ENCODE peak calls at places on chromosomes 12 and 14, in four cellular contexts. W is mesenchymal stem cell, D is IMR-90, Z is neuronal stem cell. F is an unnamed sample.

GRCh38 chr12:96249196-96250118 is 55.3 kb downstream of the ELK3 start:
- DNase-seq in W (peak), D (peak), Z (no peak), F (no peak)

GRCh38 chr12:54030889-54031860 is 1.7 kb upstream of the HOXC5 start:
- DNase-seq in W (peak), D (peak), Z (no peak), F (peak)

GRCh38 chr14:59308706-59309105 is 120.2 kb downstream of the DAAM1 start:
- DNase-seq in W (no peak), D (no peak), Z (no peak), F (no peak)

GRCh38 chr14:94203473-94204210 is 29.5 kb downstream of the PPP4R4 start:
- DNase-seq in W (no peak), D (no peak), Z (no peak), F (no peak)

GRCh38 chr14:97248973-97249372 is 451.8 kb downstream of the VRK1 start:
- DNase-seq in W (no peak), D (no peak), Z (no peak), F (no peak)

GRCh38 chr12:39503445-39503844 is 60.5 kb upstream of the KIF21A start:
- DNase-seq in W (no peak), D (no peak), Z (no peak), F (peak)

GRCh38 chr12:117587646-117588287 is 226.3 kb upstream of the NOS1 start:
- DNase-seq in W (peak), D (no peak), Z (peak), F (peak)

GRCh38 chr14:92659765-92660561 is 88.5 kb downstream of the LGMN start:
- DNase-seq in W (no peak), D (no peak), Z (no peak), F (no peak)

GRCh38 chr14:100972134-100972905 is 68.8 kb upstream of the RTL1 start:
- DNase-seq in W (no peak), D (no peak), Z (no peak), F (no peak)

GRCh38 chr14:98953544-98954346 is 318.3 kb downstream of the BCL11B start:
- DNase-seq in W (no peak), D (no peak), Z (no peak), F (no peak)

GRCh38 chr14:36553650-36554260 is 28.7 kb downstream of the NKX2-8 start:
- DNase-seq in W (peak), D (peak), Z (peak), F (peak)

GRCh38 chr12:45268672-45269406 is 52.9 kb downstream of the ANO6 start:
- DNase-seq in W (peak), D (peak), Z (no peak), F (peak)

GRCh38 chr12:80698266-80698665 is 9.2 kb upstream of the MYF6 start:
- DNase-seq in W (no peak), D (no peak), Z (no peak), F (no peak)

GRCh38 chr14:65301862-65302539 is 110.5 kb upstream of the FUT8 start:
- DNase-seq in W (no peak), D (no peak), Z (no peak), F (peak)

GRCh38 chr12:12007001-12007712 is 63.6 kb upstream of the BCL2L14 start:
- DNase-seq in W (peak), D (peak), Z (no peak), F (no peak)

GRCh38 chr12:28936221-28936620 is 212.9 kb upstream of the FAR2 start:
- DNase-seq in W (no peak), D (no peak), Z (no peak), F (no peak)

GRCh38 chr14:75267141-75267601 is 11.5 kb upstream of the FOS start:
- DNase-seq in W (peak), D (peak), Z (no peak), F (peak)

GRCh38 chr14:38108681-38109080 is 99.0 kb upstream of the SSTR1 start:
- DNase-seq in W (peak), D (peak), Z (no peak), F (no peak)

GRCh38 chr12:89179983-89180382 is 172.3 kb downstream of the DUSP6 start:
- DNase-seq in W (peak), D (peak), Z (no peak), F (no peak)

GRCh38 chr14:64769096-64770020 is 65.1 kb downstream of the PLEKHG3 start:
- DNase-seq in W (no peak), D (no peak), Z (no peak), F (no peak)

GRCh38 chr12:57864382-57864781 is 17.9 kb upstream of the CTDSP2 start:
- DNase-seq in W (no peak), D (no peak), Z (no peak), F (peak)

GRCh38 chr12:109759076-109759420 is 45.4 kb downstream of the FAM222A start:
- DNase-seq in W (no peak), D (no peak), Z (no peak), F (no peak)

GRCh38 chr12:48816148-48816854 is 2.0 kb upstream of the CACNB3 start:
- DNase-seq in W (peak), D (no peak), Z (no peak), F (no peak)

GRCh38 chr12:117064049-117064448 is 35.2 kb downstream of the TESC start:
- DNase-seq in W (no peak), D (no peak), Z (no peak), F (no peak)

GRCh38 chr14:104349950-104350349 is 211.6 kb downstream of the KIF26A start:
- DNase-seq in W (no peak), D (no peak), Z (no peak), F (no peak)

GRCh38 chr14:71437870-71438269 is 494.4 kb upstream of the RGS6 start:
- DNase-seq in W (peak), D (peak), Z (no peak), F (no peak)

GRCh38 chr12:70609739-70610491 is 27.3 kb downstream of the PTPRB start:
- DNase-seq in W (peak), D (no peak), Z (no peak), F (peak)

GRCh38 chr12:57369202-57369601 is 61.6 kb downstream of the R3HDM2 start:
- DNase-seq in W (no peak), D (no peak), Z (no peak), F (no peak)

GRCh38 chr14:51626185-51626584 is 25.5 kb upstream of the FRMD6 start:
- DNase-seq in W (no peak), D (no peak), Z (no peak), F (no peak)

GRCh38 chr12:34526946-34527345 is 504.6 kb downstream of the ALG10 start:
- DNase-seq in W (no peak), D (no peak), Z (no peak), F (no peak)

GRCh38 chr12:62075860-62076259 is 184.3 kb upstream of the USP15 start:
- DNase-seq in W (no peak), D (no peak), Z (no peak), F (no peak)

GRCh38 chr12:62082448-62082847 is 177.8 kb upstream of the USP15 start:
- DNase-seq in W (no peak), D (no peak), Z (no peak), F (no peak)

DNA sequence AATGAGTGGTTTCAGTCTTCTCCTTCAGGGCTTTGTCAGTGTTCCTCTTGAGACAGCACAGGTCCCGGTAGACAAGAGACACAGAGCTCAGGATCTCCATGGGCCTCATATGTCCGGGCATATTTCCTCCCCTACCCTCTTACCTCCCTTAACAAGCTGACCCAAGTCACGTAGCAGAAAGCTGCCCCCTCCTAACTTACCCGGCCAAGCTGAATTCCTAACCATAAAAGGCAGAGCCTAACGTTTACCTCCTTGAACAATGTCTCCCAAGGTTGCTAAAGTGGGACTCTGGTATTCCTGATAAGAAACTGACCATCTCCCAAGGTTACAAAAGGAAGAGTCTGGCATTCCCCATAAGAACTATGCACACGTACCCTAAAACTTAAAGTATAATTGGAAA is 182.2 kb upstream of the USP15 start:
- DNase-seq in W (no peak), D (no peak), Z (no peak), F (peak)
- H3K18ac ChIP-seq in W (no peak), D (no peak), Z (peak), F (no peak)

GRCh38 chr14:68979722-68980552 is 835 bp upstream of the ACTN1 start:
- DNase-seq in W (peak), D (peak), Z (peak), F (peak)
- H3K18ac ChIP-seq in W (peak), D (peak), Z (peak), F (peak)

DNA sequence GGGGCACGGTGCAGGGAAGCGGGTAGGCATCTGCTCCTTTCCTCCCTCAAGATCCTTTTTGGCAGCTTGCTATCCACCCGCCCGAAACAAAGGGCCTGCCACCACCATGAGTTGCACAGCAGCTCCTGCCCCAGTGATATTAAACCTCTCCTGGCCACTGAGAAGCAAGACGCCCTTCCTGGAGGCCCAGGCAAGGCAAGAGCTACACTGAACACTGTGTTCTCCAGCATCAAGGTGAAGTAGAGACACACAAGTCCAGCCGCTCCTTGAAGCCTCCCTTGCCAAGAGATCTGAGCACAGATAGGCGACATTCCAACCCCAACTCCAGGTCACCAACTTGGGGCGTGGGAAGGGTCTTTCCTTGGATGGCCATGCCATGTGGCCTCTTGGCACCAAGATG is 70.9 kb downstream of the ACTN1 start:
- DNase-seq in W (no peak), D (no peak), Z (no peak), F (no peak)
- H3K18ac ChIP-seq in W (no peak), D (no peak), Z (no peak), F (no peak)

GRCh38 chr14:84404246-84404645 is 1125.7 kb upstream of the FLRT2 start:
- DNase-seq in W (no peak), D (no peak), Z (peak), F (no peak)

GRCh38 chr14:84399296-84399910 is 1130.5 kb upstream of the FLRT2 start:
- DNase-seq in W (no peak), D (no peak), Z (no peak), F (no peak)

GRCh38 chr14:84397621-84398020 is 1132.3 kb upstream of the FLRT2 start:
- DNase-seq in W (no peak), D (no peak), Z (no peak), F (no peak)

GRCh38 chr14:84403585-84403984 is 1126.4 kb upstream of the FLRT2 start:
- DNase-seq in W (no peak), D (no peak), Z (peak), F (peak)

GRCh38 chr14:84401631-84402030 is 1128.3 kb upstream of the FLRT2 start:
- DNase-seq in W (no peak), D (no peak), Z (no peak), F (no peak)
- H3K18ac ChIP-seq in W (no peak), D (no peak), Z (no peak), F (no peak)

DNA sequence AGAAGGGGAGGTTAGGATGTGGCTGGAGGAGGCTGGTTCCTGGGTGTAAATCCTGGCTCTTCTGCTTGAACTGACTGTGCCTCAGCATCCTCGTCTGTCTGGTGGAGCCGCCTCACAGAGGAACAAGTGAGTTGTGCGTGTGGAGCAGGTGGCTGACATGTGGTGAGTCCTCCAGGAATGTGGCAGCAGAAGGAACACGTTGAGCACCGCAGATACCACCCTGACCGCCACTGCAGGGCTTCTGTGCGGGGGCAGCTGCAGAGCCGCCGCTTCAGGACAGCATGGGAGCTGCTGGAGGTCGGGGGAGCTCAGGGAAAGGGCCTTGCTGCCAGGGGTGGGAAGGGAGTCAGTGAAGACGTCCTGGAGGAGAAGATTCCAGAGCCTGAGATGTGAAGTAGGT is 48.9 kb downstream of the TRAF3 start:
- DNase-seq in W (no peak), D (no peak), Z (no peak), F (no peak)
- H3K18ac ChIP-seq in W (no peak), D (no peak), Z (no peak), F (no peak)

GRCh38 chr12:123142518-123142840 is 8.4 kb downstream of the PITPNM2 start:
- DNase-seq in W (no peak), D (no peak), Z (no peak), F (no peak)
- H3K18ac ChIP-seq in W (no peak), D (no peak), Z (no peak), F (no peak)

F was measured in mesendoderm.